ENCODE peak calls at places on chromosomes 13 and 19, in five cellular contexts. G is NCI-H187, O is NCI-H1436, A is uterus, R is WERI-Rb-1. E is an unnamed sample.

GRCh38 chr13:111415216-111415615 is 94.8 kb downstream of the TEX29 start:
- DNase-seq in G (no peak), O (no peak), A (no peak), R (no peak), E (no peak)

GRCh38 chr19:8552810-8553209 is 24.4 kb downstream of the MYO1F start:
- DNase-seq in G (no peak), O (no peak), A (no peak), R (peak), E (no peak)

GRCh38 chr19:16588089-16588823 is 16.0 kb upstream of the SLC35E1 start:
- DNase-seq in G (peak), O (peak), A (no peak), R (peak), E (peak)

GRCh38 chr13:57286511-57287098 is 119.6 kb downstream of the PRR20E start:
- DNase-seq in G (no peak), O (no peak), A (no peak), R (no peak), E (no peak)

GRCh38 chr19:29771708-29772415 is 39.9 kb upstream of the CCNE1 start:
- DNase-seq in G (no peak), O (no peak), A (no peak), R (peak), E (no peak)

GRCh38 chr19:40241125-40241808 is 14.8 kb upstream of the CCNP start:
- DNase-seq in G (no peak), O (no peak), A (no peak), R (no peak), E (no peak)

GRCh38 chr13:85616275-85616674 is 182.9 kb downstream of the SLITRK6 start:
- DNase-seq in G (no peak), O (no peak), A (no peak), R (no peak), E (no peak)

GRCh38 chr19:50506700-50507099 is 4.3 kb downstream of the JOSD2 start:
- DNase-seq in G (no peak), O (no peak), A (no peak), R (no peak), E (no peak)

GRCh38 chr13:82976499-82976898 is 905.8 kb downstream of the SLITRK1 start:
- DNase-seq in G (no peak), O (no peak), A (no peak), R (no peak), E (no peak)

GRCh38 chr19:48645652-48646191 is at the start of gene CA11:
- DNase-seq in G (no peak), O (no peak), A (no peak), R (peak), E (no peak)

GRCh38 chr19:55641376-55642152 is 762 bp downstream of the ZNF580 start:
- DNase-seq in G (no peak), O (no peak), A (no peak), R (no peak), E (peak)

E was measured in NCI-H510A treated with DMSO at 0.1 percent for 48 hours.